ENCODE peak calls at places on chromosomes 13 and 19, in ten cellular contexts. E is dorsolateral prefrontal cortex; D is stimulated activated CD4-positive, alpha-beta T cell treated with anti-CD3 and anti-CD28 coated beads, Interleukin-4, amount 100 ng/mL, for 48 hours; H is NCI-H774; U is DMS53; J is stimulated activated naive CD8-positive, alpha-beta T cell treated with anti-CD3 and anti-CD28 coated beads, Interleukin-15, Interleukin-2, amounts not matched to agents 100 U/mL and 50 U/mL, for 24 hours; L is psoas muscle; N is activated naive CD4-positive, alpha-beta T cell; Q is activated CD8-positive, alpha-beta memory T cell treated with anti-CD3 and anti-CD28 coated beads, Interleukin-2, amount 50 U/mL, for 48 hours; I is H7. A is an unnamed sample.

GRCh38 chr19:12984143-12984627 is 11.1 kb upstream of the NFIX start:
- DNase-seq in E (no peak), D (no peak), H (no peak), U (no peak), J (no peak), L (no peak), N (no peak), Q (no peak), I (no peak), A (no peak)

GRCh38 chr19:21604351-21604926 is 99.0 kb downstream of the ZNF429 start:
- DNase-seq in E (no peak), D (no peak), H (peak), U (peak), J (no peak), L (no peak), N (peak), Q (no peak), I (peak), A (no peak)

GRCh38 chr19:33815410-33816340 is 19.0 kb downstream of the KCTD15 start:
- DNase-seq in E (no peak), D (no peak), H (no peak), U (no peak), J (no peak), L (no peak), N (no peak), Q (no peak), I (peak), A (no peak)

GRCh38 chr19:309206-309565 is 18.0 kb upstream of the PLPP2 start:
- DNase-seq in E (no peak), D (no peak), H (no peak), U (no peak), J (no peak), L (no peak), N (no peak), Q (no peak), I (peak), A (no peak)

GRCh38 chr13:107370036-107370785 is 802.3 kb upstream of the ARGLU1 start:
- DNase-seq in E (no peak), D (no peak), H (no peak), U (no peak), J (no peak), L (no peak), N (no peak), Q (no peak), I (no peak), A (no peak)

GRCh38 chr13:75321084-75321483 is 160.9 kb downstream of the TBC1D4 start:
- DNase-seq in E (no peak), D (no peak), H (no peak), U (no peak), J (no peak), L (no peak), N (no peak), Q (no peak), I (no peak), A (no peak)

GRCh38 chr13:33870046-33870668 is 52.2 kb downstream of the RFC3 start:
- DNase-seq in E (no peak), D (no peak), H (peak), U (peak), J (no peak), L (no peak), N (no peak), Q (no peak), I (no peak), A (no peak)

GRCh38 chr19:47110521-47111080 is 3.0 kb downstream of the ZC3H4 start:
- DNase-seq in E (no peak), D (peak), H (no peak), U (peak), J (no peak), L (no peak), N (peak), Q (peak), I (no peak), A (no peak)

GRCh38 chr13:67283602-67284001 is 53.5 kb upstream of the PCDH9 start:
- DNase-seq in E (no peak), D (no peak), H (no peak), U (peak), J (no peak), L (no peak), N (no peak), Q (no peak), I (no peak), A (no peak)

GRCh38 chr19:27691991-27692390 is 1521.0 kb downstream of the UQCRFS1 start:
- DNase-seq in E (no peak), D (no peak), H (no peak), U (no peak), J (no peak), L (no peak), N (no peak), Q (no peak), I (no peak), A (no peak)

GRCh38 chr13:77537302-77537919 is 1.9 kb downstream of the SCEL start:
- DNase-seq in E (no peak), D (no peak), H (no peak), U (no peak), J (no peak), L (no peak), N (no peak), Q (no peak), I (no peak), A (no peak)

GRCh38 chr13:39269411-39269810 is 231.2 kb downstream of the NHLRC3 start:
- DNase-seq in E (no peak), D (no peak), H (no peak), U (no peak), J (no peak), L (no peak), N (no peak), Q (no peak), I (no peak), A (no peak)

GRCh38 chr13:24668955-24669354 is 11.3 kb upstream of the ATP12A start:
- DNase-seq in E (no peak), D (no peak), H (no peak), U (no peak), J (no peak), L (no peak), N (no peak), Q (no peak), I (no peak), A (no peak)

GRCh38 chr13:35957174-35957867 is 173.9 kb downstream of the DCLK1 start:
- DNase-seq in E (no peak), D (no peak), H (no peak), U (no peak), J (no peak), L (no peak), N (no peak), Q (no peak), I (no peak), A (no peak)

A was measured in omental fat pad.